ENCODE peak calls at places on chromosomes 13 and 19, in ten cellular contexts. One of them, this sample, is unnamed. For H3K4me1, the result is how much of the 10 kb centered on the place peaks cover.

GRCh38 chr19:17779281-17779930 is 15.5 kb upstream of the B3GNT3 start:
- DNase-seq in heart right ventricle: peak
- DNase-seq in IMR-90: peak
- DNase-seq in PC-9: peak
- DNase-seq in thyroid gland: peak
- DNase-seq in psoas muscle: peak
- DNase-seq in lower lobe of right lung: peak
- DNase-seq in CD8-positive, alpha-beta memory T cell: no peak
- DNase-seq in suprapubic skin: no peak
- DNase-seq in thoracic aorta: no peak
- DNase-seq in this sample: no peak

GRCh38 chr13:100290165-100290801 is 201.4 kb downstream of the PCCA start:
- DNase-seq in IMR-90: peak
- DNase-seq in heart right ventricle: no peak
- DNase-seq in lower lobe of right lung: no peak
- DNase-seq in CD8-positive, alpha-beta memory T cell: no peak
- DNase-seq in suprapubic skin: no peak
- DNase-seq in thyroid gland: no peak
- DNase-seq in PC-9: no peak
- DNase-seq in psoas muscle: no peak
- DNase-seq in thoracic aorta: no peak
- DNase-seq in this sample: no peak

GRCh38 chr19:5407356-5407755 is 47.9 kb upstream of the ZNRF4 start:
- DNase-seq in thyroid gland: no peak
- DNase-seq in IMR-90: peak
- DNase-seq in heart right ventricle: no peak
- DNase-seq in suprapubic skin: no peak
- DNase-seq in PC-9: no peak
- DNase-seq in thoracic aorta: no peak
- DNase-seq in CD8-positive, alpha-beta memory T cell: no peak
- DNase-seq in lower lobe of right lung: no peak
- DNase-seq in psoas muscle: no peak
- DNase-seq in this sample: no peak

GRCh38 chr13:52599037-52599852 is 43.0 kb upstream of the HNRNPA1L2 start:
- DNase-seq in psoas muscle: no peak
- DNase-seq in IMR-90: peak
- DNase-seq in CD8-positive, alpha-beta memory T cell: no peak
- DNase-seq in thyroid gland: no peak
- DNase-seq in heart right ventricle: peak
- DNase-seq in thoracic aorta: no peak
- DNase-seq in PC-9: no peak
- DNase-seq in suprapubic skin: no peak
- DNase-seq in lower lobe of right lung: no peak
- DNase-seq in this sample: peak

GRCh38 chr13:72849571-72849970 is 67.6 kb downstream of the PIBF1 start:
- DNase-seq in CD8-positive, alpha-beta memory T cell: no peak
- DNase-seq in thoracic aorta: no peak
- DNase-seq in suprapubic skin: no peak
- DNase-seq in lower lobe of right lung: no peak
- DNase-seq in thyroid gland: no peak
- DNase-seq in IMR-90: peak
- DNase-seq in heart right ventricle: no peak
- DNase-seq in PC-9: no peak
- DNase-seq in psoas muscle: no peak
- DNase-seq in this sample: no peak

GRCh38 chr13:99796175-99796819 is 175.3 kb downstream of the ZIC5 start:
- DNase-seq in heart right ventricle: no peak
- DNase-seq in thoracic aorta: no peak
- DNase-seq in PC-9: peak
- DNase-seq in CD8-positive, alpha-beta memory T cell: no peak
- DNase-seq in suprapubic skin: no peak
- DNase-seq in lower lobe of right lung: no peak
- DNase-seq in IMR-90: peak
- DNase-seq in psoas muscle: no peak
- DNase-seq in thyroid gland: no peak
- DNase-seq in this sample: peak

GRCh38 chr13:49731766-49732165 is 40.5 kb upstream of the EBPL start:
- DNase-seq in suprapubic skin: no peak
- DNase-seq in thoracic aorta: no peak
- DNase-seq in psoas muscle: no peak
- DNase-seq in IMR-90: peak
- DNase-seq in thyroid gland: no peak
- DNase-seq in lower lobe of right lung: no peak
- DNase-seq in CD8-positive, alpha-beta memory T cell: no peak
- DNase-seq in heart right ventricle: no peak
- DNase-seq in PC-9: no peak
- DNase-seq in this sample: peak

GRCh38 chr19:30671622-30672051 is 299.5 kb downstream of the ZNF536 start:
- DNase-seq in thyroid gland: peak
- DNase-seq in psoas muscle: no peak
- DNase-seq in CD8-positive, alpha-beta memory T cell: no peak
- DNase-seq in PC-9: no peak
- DNase-seq in heart right ventricle: peak
- DNase-seq in IMR-90: no peak
- DNase-seq in thoracic aorta: no peak
- DNase-seq in lower lobe of right lung: no peak
- DNase-seq in suprapubic skin: no peak
- DNase-seq in this sample: no peak

GRCh38 chr19:41376998-41377365 is 649 bp downstream of the TMEM91 start:
- DNase-seq in PC-9: no peak
- DNase-seq in psoas muscle: no peak
- DNase-seq in thoracic aorta: no peak
- DNase-seq in suprapubic skin: no peak
- DNase-seq in IMR-90: no peak
- DNase-seq in thyroid gland: no peak
- DNase-seq in lower lobe of right lung: peak
- DNase-seq in CD8-positive, alpha-beta memory T cell: no peak
- DNase-seq in heart right ventricle: no peak
- DNase-seq in this sample: no peak

GRCh38 chr13:48531416-48532145 is 1.3 kb downstream of the RCBTB2 start:
- DNase-seq in lower lobe of right lung: no peak
- DNase-seq in thyroid gland: peak
- DNase-seq in thoracic aorta: no peak
- DNase-seq in CD8-positive, alpha-beta memory T cell: no peak
- DNase-seq in psoas muscle: no peak
- DNase-seq in suprapubic skin: no peak
- DNase-seq in PC-9: no peak
- DNase-seq in heart right ventricle: no peak
- DNase-seq in IMR-90: no peak
- DNase-seq in this sample: peak

GRCh38 chr13:52999093-52999696 is 29.4 kb upstream of the OLFM4 start:
- DNase-seq in lower lobe of right lung: no peak
- DNase-seq in thyroid gland: no peak
- DNase-seq in psoas muscle: no peak
- DNase-seq in CD8-positive, alpha-beta memory T cell: no peak
- DNase-seq in heart right ventricle: no peak
- DNase-seq in PC-9: no peak
- DNase-seq in IMR-90: no peak
- DNase-seq in thoracic aorta: no peak
- DNase-seq in suprapubic skin: no peak
- DNase-seq in this sample: no peak

GRCh38 chr19:49546825-49547565 is 19.2 kb downstream of the RCN3 start:
- DNase-seq in IMR-90: peak
- DNase-seq in PC-9: peak
- DNase-seq in heart right ventricle: peak
- DNase-seq in thyroid gland: peak
- DNase-seq in CD8-positive, alpha-beta memory T cell: peak
- DNase-seq in lower lobe of right lung: no peak
- DNase-seq in psoas muscle: no peak
- DNase-seq in thoracic aorta: peak
- DNase-seq in suprapubic skin: no peak
- DNase-seq in this sample: peak

GRCh38 chr13:39836038-39836437 is 180.6 kb downstream of the COG6 start:
- DNase-seq in thyroid gland: no peak
- DNase-seq in IMR-90: no peak
- DNase-seq in suprapubic skin: no peak
- DNase-seq in thoracic aorta: no peak
- DNase-seq in PC-9: peak
- DNase-seq in CD8-positive, alpha-beta memory T cell: no peak
- DNase-seq in lower lobe of right lung: no peak
- DNase-seq in heart right ventricle: no peak
- DNase-seq in psoas muscle: no peak
- DNase-seq in this sample: peak

GRCh38 chr13:50627111-50627510 is 216.4 kb downstream of the DLEU7 start:
- DNase-seq in IMR-90: no peak
- DNase-seq in heart right ventricle: no peak
- DNase-seq in lower lobe of right lung: no peak
- DNase-seq in thoracic aorta: no peak
- DNase-seq in psoas muscle: no peak
- DNase-seq in thyroid gland: no peak
- DNase-seq in suprapubic skin: no peak
- DNase-seq in CD8-positive, alpha-beta memory T cell: no peak
- DNase-seq in PC-9: no peak
- DNase-seq in this sample: no peak

GRCh38 chr13:28568286-28568685 is 73.4 kb upstream of the FLT1 start:
- DNase-seq in IMR-90: peak
- DNase-seq in psoas muscle: peak
- DNase-seq in heart right ventricle: peak
- DNase-seq in suprapubic skin: no peak
- DNase-seq in lower lobe of right lung: peak
- DNase-seq in thoracic aorta: no peak
- DNase-seq in CD8-positive, alpha-beta memory T cell: no peak
- DNase-seq in PC-9: no peak
- DNase-seq in thyroid gland: peak
- DNase-seq in this sample: no peak

GRCh38 chr13:58592052-58592451 is 960.5 kb downstream of the PCDH17 start:
- DNase-seq in heart right ventricle: no peak
- DNase-seq in PC-9: no peak
- DNase-seq in CD8-positive, alpha-beta memory T cell: no peak
- DNase-seq in thyroid gland: no peak
- DNase-seq in thoracic aorta: no peak
- DNase-seq in IMR-90: no peak
- DNase-seq in suprapubic skin: no peak
- DNase-seq in psoas muscle: no peak
- DNase-seq in lower lobe of right lung: no peak
- DNase-seq in this sample: no peak

GRCh38 chr19:28700176-28700575 is 512.8 kb downstream of the UQCRFS1 start:
- DNase-seq in suprapubic skin: no peak
- DNase-seq in thoracic aorta: no peak
- DNase-seq in IMR-90: no peak
- DNase-seq in thyroid gland: no peak
- DNase-seq in CD8-positive, alpha-beta memory T cell: no peak
- DNase-seq in lower lobe of right lung: no peak
- DNase-seq in PC-9: no peak
- DNase-seq in heart right ventricle: no peak
- DNase-seq in psoas muscle: no peak
- DNase-seq in this sample: no peak

GRCh38 chr13:46062190-46062589 is 9.6 kb upstream of the ZC3H13 start:
- DNase-seq in suprapubic skin: no peak
- DNase-seq in lower lobe of right lung: no peak
- DNase-seq in thyroid gland: no peak
- DNase-seq in CD8-positive, alpha-beta memory T cell: no peak
- DNase-seq in PC-9: no peak
- DNase-seq in heart right ventricle: no peak
- DNase-seq in thoracic aorta: no peak
- DNase-seq in IMR-90: peak
- DNase-seq in psoas muscle: no peak
- DNase-seq in this sample: peak

GRCh38 chr19:33152178-33152577 is 20.3 kb downstream of the WDR88 start:
- DNase-seq in thyroid gland: no peak
- DNase-seq in psoas muscle: no peak
- DNase-seq in lower lobe of right lung: no peak
- DNase-seq in thoracic aorta: no peak
- DNase-seq in heart right ventricle: no peak
- DNase-seq in PC-9: no peak
- DNase-seq in suprapubic skin: no peak
- DNase-seq in IMR-90: peak
- DNase-seq in CD8-positive, alpha-beta memory T cell: no peak
- DNase-seq in this sample: no peak

GRCh38 chr19:54338521-54338920 is 441 bp downstream of the LILRA4 start:
- DNase-seq in suprapubic skin: no peak
- DNase-seq in heart right ventricle: no peak
- DNase-seq in lower lobe of right lung: no peak
- DNase-seq in CD8-positive, alpha-beta memory T cell: no peak
- DNase-seq in psoas muscle: no peak
- DNase-seq in IMR-90: no peak
- DNase-seq in PC-9: no peak
- DNase-seq in thoracic aorta: no peak
- DNase-seq in thyroid gland: no peak
- DNase-seq in this sample: no peak
- H3K4me1 ChIP-seq in suprapubic skin: under half
- H3K4me1 ChIP-seq in heart right ventricle: under half
- H3K4me1 ChIP-seq in lower lobe of right lung: under half
- H3K4me1 ChIP-seq in CD8-positive, alpha-beta memory T cell: under half
- H3K4me1 ChIP-seq in psoas muscle: under half
- H3K4me1 ChIP-seq in IMR-90: under half
- H3K4me1 ChIP-seq in PC-9: under half
- H3K4me1 ChIP-seq in thoracic aorta: under half
- H3K4me1 ChIP-seq in thyroid gland: under half
- H3K4me1 ChIP-seq in this sample: under half

GRCh38 chr19:54247106-54247930 is 4.7 kb upstream of the LILRA6 start:
- DNase-seq in IMR-90: no peak
- DNase-seq in lower lobe of right lung: no peak
- DNase-seq in CD8-positive, alpha-beta memory T cell: no peak
- DNase-seq in heart right ventricle: no peak
- DNase-seq in psoas muscle: no peak
- DNase-seq in thyroid gland: no peak
- DNase-seq in suprapubic skin: peak
- DNase-seq in thoracic aorta: no peak
- DNase-seq in PC-9: no peak
- DNase-seq in this sample: no peak
- H3K27ac ChIP-seq in IMR-90: no peak
- H3K27ac ChIP-seq in lower lobe of right lung: peak
- H3K27ac ChIP-seq in CD8-positive, alpha-beta memory T cell: no peak
- H3K27ac ChIP-seq in heart right ventricle: no peak
- H3K27ac ChIP-seq in psoas muscle: no peak
- H3K27ac ChIP-seq in thyroid gland: no peak
- H3K27ac ChIP-seq in suprapubic skin: no peak
- H3K27ac ChIP-seq in thoracic aorta: no peak
- H3K27ac ChIP-seq in PC-9: no peak
- H3K27ac ChIP-seq in this sample: no peak

GRCh38 chr19:2538096-2538757 is 62.3 kb downstream of the GADD45B start:
- DNase-seq in lower lobe of right lung: no peak
- DNase-seq in IMR-90: no peak
- DNase-seq in CD8-positive, alpha-beta memory T cell: no peak
- DNase-seq in suprapubic skin: no peak
- DNase-seq in psoas muscle: no peak
- DNase-seq in PC-9: no peak
- DNase-seq in thyroid gland: no peak
- DNase-seq in heart right ventricle: no peak
- DNase-seq in thoracic aorta: no peak
- DNase-seq in this sample: no peak
- H3K4me1 ChIP-seq in lower lobe of right lung: under half
- H3K4me1 ChIP-seq in IMR-90: under half
- H3K4me1 ChIP-seq in CD8-positive, alpha-beta memory T cell: under half
- H3K4me1 ChIP-seq in suprapubic skin: under half
- H3K4me1 ChIP-seq in psoas muscle: under half
- H3K4me1 ChIP-seq in PC-9: half or more
- H3K4me1 ChIP-seq in thyroid gland: under half
- H3K4me1 ChIP-seq in heart right ventricle: under half
- H3K4me1 ChIP-seq in thoracic aorta: under half
- H3K4me1 ChIP-seq in this sample: under half

DNA sequence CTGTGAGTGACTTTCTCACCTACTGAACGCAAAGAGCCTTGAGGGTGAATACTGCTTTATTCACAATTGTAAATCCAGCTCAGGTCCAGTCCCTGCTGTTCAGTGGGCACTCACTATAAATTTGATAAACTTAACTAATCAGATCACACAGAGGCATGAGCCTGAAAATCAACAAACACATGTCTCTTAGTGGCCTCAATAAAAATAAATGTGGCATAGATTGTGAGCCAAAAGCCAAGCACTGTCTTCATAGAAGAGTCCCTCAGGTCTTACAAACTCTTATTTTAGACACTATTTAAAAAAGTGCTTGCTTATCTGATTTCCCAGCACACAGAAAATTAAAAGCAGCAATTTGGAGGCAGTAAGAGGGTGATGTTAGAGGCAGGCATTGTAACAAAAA is 957.7 kb downstream of the SLITRK5 start:
- DNase-seq in IMR-90: no peak
- DNase-seq in thoracic aorta: no peak
- DNase-seq in lower lobe of right lung: no peak
- DNase-seq in PC-9: no peak
- DNase-seq in suprapubic skin: no peak
- DNase-seq in heart right ventricle: no peak
- DNase-seq in thyroid gland: no peak
- DNase-seq in psoas muscle: no peak
- DNase-seq in CD8-positive, alpha-beta memory T cell: no peak
- DNase-seq in this sample: no peak
- H3K27ac ChIP-seq in IMR-90: no peak
- H3K27ac ChIP-seq in thoracic aorta: no peak
- H3K27ac ChIP-seq in lower lobe of right lung: no peak
- H3K27ac ChIP-seq in PC-9: no peak
- H3K27ac ChIP-seq in suprapubic skin: no peak
- H3K27ac ChIP-seq in heart right ventricle: no peak
- H3K27ac ChIP-seq in thyroid gland: no peak
- H3K27ac ChIP-seq in psoas muscle: no peak
- H3K27ac ChIP-seq in CD8-positive, alpha-beta memory T cell: no peak
- H3K27ac ChIP-seq in this sample: no peak

This sample was measured in foreskin keratinocyte.